ENCODE peak calls at places on chromosomes 1 and 21, in six cellular contexts. K is HEK293T, U is IMR-90, W is A549, I is K562, Y is HepG2. Z is an unnamed sample.

GRCh38 chr1:224497714-224498573 is 63.3 kb upstream of the WDR26 start:
- DNase-seq in W (peak), K (no peak), U (peak), Y (no peak), I (no peak), Z (peak)

GRCh38 chr1:70778934-70779333 is 268.7 kb downstream of the PTGER3 start:
- DNase-seq in K (no peak), Y (no peak), U (no peak), I (no peak), W (no peak), Z (no peak)

GRCh38 chr1:46595127-46595526 is 8.9 kb downstream of the MKNK1 start:
- DNase-seq in I (peak), U (no peak), K (no peak), Y (no peak), W (no peak), Z (no peak)

GRCh38 chr1:245434285-245434684 is 279.5 kb downstream of the KIF26B start:
- DNase-seq in U (no peak), Y (no peak), I (no peak), W (peak), K (peak), Z (no peak)

GRCh38 chr1:236282719-236283118 is 961 bp upstream of the ERO1B start:
- DNase-seq in K (no peak), Y (no peak), U (no peak), I (no peak), W (no peak), Z (no peak)

GRCh38 chr1:37793773-37794371 is at the start of gene MANEAL:
- DNase-seq in Y (no peak), U (peak), K (peak), W (peak), I (peak), Z (no peak)

GRCh38 chr21:28833181-28833580 is 159.5 kb downstream of the LTN1 start:
- DNase-seq in W (no peak), I (no peak), U (peak), Y (no peak), K (no peak), Z (no peak)

GRCh38 chr1:15616704-15617172 is 520 bp upstream of the DDI2 start:
- DNase-seq in K (peak), W (no peak), Y (no peak), I (no peak), U (peak), Z (no peak)

GRCh38 chr1:9870572-9870971 is 39.5 kb downstream of the CTNNBIP1 start:
- DNase-seq in K (no peak), W (no peak), U (no peak), Y (peak), I (no peak), Z (no peak)

GRCh38 chr1:81756872-81757271 is 43.9 kb upstream of the ADGRL2 start:
- DNase-seq in Y (no peak), U (peak), W (no peak), K (no peak), I (no peak), Z (no peak)

GRCh38 chr1:178052650-178053461 is 41.0 kb upstream of the RASAL2 start:
- DNase-seq in I (no peak), U (peak), K (peak), W (peak), Y (peak), Z (no peak)

GRCh38 chr21:44709426-44710293 is 1.7 kb downstream of the TSPEAR start:
- DNase-seq in I (no peak), U (peak), K (no peak), Y (no peak), W (no peak), Z (no peak)

GRCh38 chr1:237032029-237032428 is 10.0 kb upstream of the RYR2 start:
- DNase-seq in Y (no peak), W (peak), K (no peak), I (no peak), U (no peak), Z (peak)

GRCh38 chr1:12173631-12174121 is 6.9 kb downstream of the TNFRSF1B start:
- DNase-seq in W (no peak), I (peak), Y (no peak), K (no peak), U (peak), Z (no peak)

GRCh38 chr1:11764519-11764918 is 2.5 kb downstream of the C1orf167 start:
- DNase-seq in U (no peak), Y (no peak), K (no peak), W (no peak), I (no peak), Z (no peak)

GRCh38 chr1:217133958-217134856 is 411.0 kb upstream of the ESRRG start:
- DNase-seq in W (peak), I (no peak), K (no peak), Y (no peak), U (peak), Z (no peak)

GRCh38 chr1:194069168-194069830 is 882.9 kb upstream of the B3GALT2 start:
- DNase-seq in Y (no peak), K (no peak), U (peak), W (no peak), I (no peak), Z (no peak)

GRCh38 chr1:9442266-9442846 is 96.9 kb upstream of the SLC25A33 start:
- DNase-seq in I (no peak), W (no peak), U (peak), K (no peak), Y (peak), Z (no peak)

GRCh38 chr1:93021539-93022134 is 57.4 kb upstream of the MTF2 start:
- DNase-seq in U (peak), K (peak), W (peak), I (peak), Y (peak), Z (no peak)

GRCh38 chr1:202121006-202121405 is 1.7 kb upstream of the GPR37L1 start:
- DNase-seq in W (no peak), K (no peak), U (no peak), Y (no peak), I (no peak), Z (no peak)

GRCh38 chr21:27813750-27814149 is 846.9 kb upstream of the ADAMTS5 start:
- DNase-seq in W (no peak), I (no peak), K (peak), Y (no peak), U (no peak), Z (no peak)

GRCh38 chr1:200153277-200154055 is 126.0 kb downstream of the NR5A2 start:
- DNase-seq in K (no peak), I (no peak), Y (no peak), W (no peak), U (no peak), Z (peak)

GRCh38 chr1:173960625-173961024 is 43.5 kb upstream of the SERPINC1 start:
- DNase-seq in U (no peak), K (no peak), W (no peak), Y (no peak), I (peak), Z (no peak)

GRCh38 chr1:161492827-161493226 is 12.4 kb upstream of the FCGR2A start:
- DNase-seq in U (no peak), Y (no peak), K (no peak), W (no peak), I (no peak), Z (no peak)

GRCh38 chr1:1273152-1273534 is 511 bp downstream of the UBE2J2 start:
- DNase-seq in I (no peak), Y (no peak), W (no peak), U (no peak), K (no peak), Z (no peak)

GRCh38 chr1:103125219-103125618 is 16.9 kb upstream of the COL11A1 start:
- DNase-seq in K (no peak), U (no peak), W (no peak), I (no peak), Y (no peak), Z (no peak)

GRCh38 chr1:43381609-43382008 is 8.0 kb downstream of the MED8 start:
- DNase-seq in Y (no peak), W (no peak), I (no peak), U (no peak), K (no peak), Z (no peak)

GRCh38 chr1:98323906-98324358 is 337.6 kb upstream of the SNX7 start:
- DNase-seq in W (peak), Y (no peak), U (peak), I (no peak), K (no peak), Z (no peak)

GRCh38 chr1:167152192-167152876 is 58.5 kb downstream of the STYXL2 start:
- DNase-seq in W (no peak), K (no peak), U (no peak), Y (no peak), I (no peak), Z (no peak)

GRCh38 chr1:27153927-27154358 is 982 bp downstream of the SLC9A1 start:
- DNase-seq in I (peak), U (no peak), W (no peak), K (no peak), Y (no peak), Z (no peak)

GRCh38 chr1:79517425-79518219 is 511.1 kb upstream of the ADGRL4 start:
- DNase-seq in I (no peak), U (no peak), W (no peak), K (no peak), Y (no peak), Z (no peak)
- TF ChIP-seq BHLHE40 in I (no peak), U (no peak), W (no peak), K (no peak), Y (no peak), Z (no peak)

GRCh38 chr1:155131285-155131684 is 3.6 kb downstream of the EFNA1 start:
- DNase-seq in W (no peak), Y (no peak), U (no peak), K (no peak), I (no peak), Z (no peak)
- TF ChIP-seq BHLHE40 in W (no peak), Y (no peak), U (no peak), K (no peak), I (no peak), Z (no peak)

DNA sequence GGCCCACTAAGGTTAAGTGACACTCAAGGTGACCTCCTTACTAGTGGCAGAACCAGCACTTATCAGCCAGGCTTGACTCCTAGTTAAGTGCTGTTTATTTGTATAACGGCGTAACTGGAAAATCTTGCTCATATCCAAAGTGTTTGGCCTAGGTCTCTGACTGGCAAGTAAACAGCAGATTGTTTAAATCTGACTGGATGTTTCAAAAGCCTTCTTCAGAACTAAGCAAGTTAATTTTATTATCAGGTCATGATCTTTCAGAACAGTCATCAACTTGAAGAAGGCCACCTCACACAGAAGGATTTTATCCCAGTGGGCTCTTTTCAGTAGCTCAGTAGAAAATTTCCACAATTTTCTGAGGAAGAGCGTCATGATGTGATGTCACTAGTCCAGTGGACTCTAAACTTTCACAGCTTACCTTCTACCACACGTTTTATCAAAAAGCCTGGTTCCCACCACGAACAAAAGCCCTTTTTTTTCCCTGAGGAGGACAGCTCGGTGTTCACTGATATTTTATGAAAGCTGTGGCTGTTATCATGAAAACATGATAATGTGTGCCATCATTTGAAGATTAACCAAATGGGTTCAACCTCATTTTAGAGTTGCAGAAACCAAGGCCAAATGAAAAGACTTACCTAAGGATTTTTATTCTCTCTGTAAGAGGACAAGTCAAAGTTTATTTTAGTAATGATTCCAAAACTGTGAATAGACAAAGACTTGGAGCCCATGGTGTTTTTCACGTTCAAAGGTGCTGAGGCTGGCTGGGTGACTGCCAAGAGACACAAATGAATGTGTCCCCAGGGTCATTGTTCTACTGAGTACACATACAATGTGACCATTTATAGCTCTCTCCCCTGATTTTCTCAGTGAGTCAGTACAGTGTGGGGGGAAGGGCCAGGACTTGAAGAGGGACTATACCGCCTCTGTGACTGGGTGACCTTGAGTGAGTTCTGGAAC is 9.1 kb downstream of the SGIP1 start:
- DNase-seq in U (peak), W (peak), Y (peak), I (no peak), K (peak), Z (no peak)
- TF ChIP-seq BHLHE40 in U (peak), W (no peak), Y (peak), I (no peak), K (no peak), Z (no peak)

GRCh38 chr1:25146382-25146855 is 85.9 kb downstream of the SYF2 start:
- DNase-seq in U (no peak), I (no peak), W (no peak), Y (no peak), K (no peak), Z (no peak)

GRCh38 chr1:25145775-25146381 is 86.4 kb downstream of the SYF2 start:
- DNase-seq in U (no peak), W (no peak), I (no peak), K (no peak), Y (no peak), Z (no peak)

GRCh38 chr1:25150998-25151397 is 81.3 kb downstream of the SYF2 start:
- DNase-seq in K (no peak), Y (no peak), U (no peak), W (no peak), I (no peak), Z (no peak)

GRCh38 chr1:25148673-25149300 is 83.5 kb downstream of the SYF2 start:
- DNase-seq in Y (peak), I (peak), K (no peak), U (no peak), W (peak), Z (no peak)
- TF ChIP-seq BHLHE40 in Y (no peak), I (no peak), K (no peak), U (no peak), W (no peak), Z (no peak)

GRCh38 chr1:232477728-232478127 is 152.2 kb downstream of the SIPA1L2 start:
- DNase-seq in W (no peak), Y (no peak), U (peak), I (no peak), K (no peak), Z (no peak)
- TF ChIP-seq BHLHE40 in W (no peak), Y (no peak), U (peak), I (no peak), K (no peak), Z (no peak)

DNA sequence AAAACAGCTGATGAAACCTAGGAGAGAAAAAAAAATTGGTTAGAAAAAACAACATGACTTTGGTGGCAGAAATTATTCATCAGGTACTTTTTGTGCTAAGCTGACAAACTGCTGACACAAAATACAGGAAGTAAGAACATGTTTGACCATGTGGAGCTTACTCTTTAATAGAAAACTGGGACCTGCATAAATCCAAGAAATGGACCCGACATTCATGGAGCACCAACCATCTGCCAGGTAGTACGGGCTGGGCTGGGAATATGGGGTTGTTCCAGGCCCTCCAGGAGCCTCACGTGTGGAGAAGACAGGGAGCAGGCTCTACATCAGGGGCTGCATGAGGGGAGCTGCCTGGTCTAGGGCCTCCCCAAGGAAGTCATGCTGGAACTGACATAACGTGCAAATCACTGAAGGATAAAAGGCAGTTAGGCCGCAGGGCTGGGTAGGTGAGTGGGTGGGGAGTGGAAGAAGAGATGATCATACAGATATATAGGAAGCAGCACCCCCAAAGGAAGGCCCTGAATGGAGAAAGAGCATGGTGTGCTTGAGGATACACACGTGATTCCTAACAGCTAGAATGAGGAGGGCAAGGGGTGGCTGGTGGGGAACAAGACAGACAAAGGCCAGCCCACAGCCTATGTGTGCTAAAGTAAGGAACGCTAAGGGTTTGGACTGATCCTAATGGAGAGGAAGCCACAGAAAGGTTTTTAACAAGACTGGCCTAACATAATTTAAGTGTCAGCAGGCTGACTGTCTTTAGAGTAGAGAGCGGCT is 26.1 kb downstream of the CD58 start:
- DNase-seq in U (no peak), I (no peak), K (no peak), Y (no peak), W (no peak), Z (no peak)
- TF ChIP-seq BHLHE40 in U (no peak), I (no peak), K (no peak), Y (no peak), W (no peak), Z (peak)